ENCODE peak calls at places on chromosomes 4 and X, in seven cellular contexts. F is cardiac fibroblast, W is endothelial cell, R is cardiac muscle cell, H is HFF-Myc, I is mesothelial cell of epicardium, B is HCT116. N is an unnamed sample.

GRCh38 chr4:121656269-121656641 is 40.5 kb downstream of the ANXA5 start:
- DNase-seq in R (peak), F (peak), W (peak), I (peak), B (peak), H (peak), N (peak)

GRCh38 chrX:130108647-130109428 is 1.5 kb downstream of the ELF4 start:
- DNase-seq in R (no peak), H (no peak), W (no peak), F (peak), B (no peak), I (no peak), N (no peak)

GRCh38 chr4:93791570-93792195 is 36.9 kb upstream of the ATOH1 start:
- DNase-seq in B (peak), W (peak), H (peak), I (peak), F (peak), R (peak), N (peak)

GRCh38 chr4:121198261-121198660 is 34.1 kb upstream of the TNIP3 start:
- DNase-seq in I (no peak), B (no peak), F (no peak), W (no peak), H (peak), R (no peak), N (no peak)

GRCh38 chrX:57573754-57574153 is 18.1 kb upstream of the ZXDB start:
- DNase-seq in W (peak), H (no peak), B (no peak), R (no peak), I (no peak), F (peak), N (no peak)

GRCh38 chr4:185657699-185658098 is 122.4 kb upstream of the PDLIM3 start:
- DNase-seq in R (no peak), F (no peak), H (no peak), W (no peak), B (no peak), I (no peak), N (no peak)

GRCh38 chr4:10747186-10747585 is 62.6 kb upstream of the CLNK start:
- DNase-seq in R (no peak), B (no peak), F (no peak), H (no peak), W (no peak), I (no peak), N (no peak)

GRCh38 chr4:87011340-87012034 is 76.7 kb downstream of the AFF1 start:
- DNase-seq in F (peak), H (peak), I (no peak), B (peak), W (no peak), R (peak), N (no peak)

GRCh38 chr4:118282692-118283091 is 70.1 kb downstream of the PRSS12 start:
- DNase-seq in W (no peak), B (no peak), I (no peak), R (peak), H (no peak), F (peak), N (no peak)

GRCh38 chrX:115065304-115065703 is 47.9 kb upstream of the IL13RA2 start:
- DNase-seq in F (no peak), R (no peak), W (no peak), B (no peak), I (no peak), H (no peak), N (no peak)

GRCh38 chrX:121987163-121987562 is 939.8 kb downstream of the GLUD2 start:
- DNase-seq in F (peak), I (no peak), R (peak), H (peak), B (no peak), W (no peak), N (no peak)

GRCh38 chr4:105710678-105711077 is 2.1 kb downstream of the GSTCD start:
- DNase-seq in F (no peak), R (no peak), W (no peak), H (no peak), I (no peak), B (no peak), N (no peak)

GRCh38 chr4:6282247-6282646 is 12.6 kb downstream of the WFS1 start:
- DNase-seq in H (no peak), I (no peak), B (no peak), F (peak), R (peak), W (no peak), N (no peak)

GRCh38 chr4:130068072-130068471 is 972.1 kb downstream of the C4orf33 start:
- DNase-seq in H (no peak), F (no peak), W (no peak), R (no peak), I (no peak), B (no peak), N (no peak)

GRCh38 chrX:93673869-93674271 is at the start of gene FAM133A:
- DNase-seq in H (no peak), F (peak), R (peak), I (no peak), B (no peak), W (no peak), N (no peak)

DNA sequence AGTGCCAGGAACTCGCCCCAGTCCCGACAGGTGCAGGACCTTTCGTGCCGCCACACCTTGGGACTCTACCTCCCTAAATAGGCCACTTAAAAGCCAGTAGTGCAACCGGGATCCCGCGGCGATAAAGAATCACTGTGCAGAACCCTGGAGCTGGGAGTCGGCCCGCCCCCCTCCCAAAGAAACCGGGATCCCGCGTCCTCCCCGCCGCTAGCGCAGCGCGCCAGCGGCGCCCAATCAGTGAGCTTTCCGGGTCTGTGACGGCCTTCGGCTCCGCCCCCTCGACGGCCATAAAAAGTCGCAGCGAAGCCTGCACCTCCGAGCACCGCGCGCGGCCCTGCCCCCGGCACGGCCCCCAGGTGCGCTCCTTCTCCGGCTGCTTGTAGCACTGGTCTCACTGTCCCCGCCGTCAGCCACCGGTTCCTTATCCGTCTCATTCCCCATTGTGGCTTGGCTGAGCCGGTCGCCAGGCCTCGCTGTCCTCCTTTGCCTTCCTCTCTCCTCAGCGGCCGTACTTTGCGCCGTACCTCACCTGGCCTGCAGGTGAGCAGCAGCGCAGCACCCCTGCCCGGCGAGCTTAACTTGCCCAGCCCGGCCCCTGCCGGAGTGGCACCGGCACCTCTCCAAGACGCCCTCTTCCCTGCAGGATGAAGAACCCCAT is at the start of gene LRAT:
- DNase-seq in R (no peak), W (peak), F (no peak), H (no peak), I (peak), B (peak), N (peak)
- TF ChIP-seq CTCF in R (no peak), W (no peak), F (no peak), H (no peak), I (peak), B (peak), N (no peak)

DNA sequence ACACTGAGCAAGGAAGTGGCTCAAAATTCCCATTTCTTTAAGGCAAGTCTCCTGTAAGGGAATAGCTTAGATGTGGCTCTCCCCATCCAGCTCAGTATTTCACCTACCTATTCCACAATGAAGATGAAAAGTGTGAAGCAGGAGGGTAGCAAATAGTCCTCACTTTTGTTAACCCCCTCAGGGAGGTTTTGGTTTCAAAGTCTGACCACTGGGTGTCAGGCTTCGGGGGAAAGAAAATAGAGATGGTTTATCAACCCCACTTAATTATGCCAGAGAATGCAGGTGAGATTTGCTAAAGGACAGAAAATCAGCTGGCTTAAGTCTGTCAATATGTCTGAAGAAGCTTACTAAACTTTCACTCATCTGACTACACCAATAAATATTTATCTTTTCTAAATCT is 69.5 kb downstream of the DHX15 start:
- DNase-seq in B (no peak), H (no peak), R (no peak), F (peak), I (no peak), W (no peak), N (no peak)
- TF ChIP-seq CTCF in B (peak), H (peak), R (peak), F (peak), I (no peak), W (no peak), N (peak)

DNA sequence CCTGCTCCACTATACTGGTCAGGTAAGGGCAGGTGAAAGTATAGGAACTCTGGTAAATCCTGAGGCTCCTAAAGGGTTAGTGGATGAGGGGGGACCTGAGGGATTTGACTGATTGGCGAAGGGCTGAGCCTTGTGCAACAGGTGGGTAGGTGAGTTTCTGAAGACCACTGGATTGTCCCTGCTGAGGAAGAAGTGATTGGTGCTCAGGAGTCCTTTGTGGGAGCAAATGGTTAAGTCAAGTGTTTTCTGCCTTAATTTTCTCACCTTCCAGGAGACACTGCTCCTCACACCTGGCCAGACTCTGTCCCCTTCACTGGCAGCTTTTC is 156.6 kb downstream of the AMMECR1 start:
- DNase-seq in R (no peak), B (no peak), W (no peak), I (no peak), F (no peak), H (no peak), N (no peak)
- TF ChIP-seq CTCF in R (no peak), B (no peak), W (no peak), I (no peak), F (no peak), H (no peak), N (no peak)

GRCh38 chr4:4329496-4329895 is 39.4 kb downstream of the ZBTB49 start:
- DNase-seq in F (no peak), B (no peak), R (no peak), W (no peak), H (no peak), I (no peak), N (no peak)

GRCh38 chr4:4326136-4326535 is 36.1 kb downstream of the ZBTB49 start:
- DNase-seq in F (no peak), H (no peak), R (no peak), I (no peak), B (no peak), W (no peak), N (no peak)

GRCh38 chr4:4328206-4328605 is 38.2 kb downstream of the ZBTB49 start:
- DNase-seq in R (no peak), W (no peak), B (no peak), F (no peak), I (no peak), H (no peak), N (no peak)

GRCh38 chr4:4328840-4329239 is 38.8 kb downstream of the ZBTB49 start:
- DNase-seq in W (no peak), H (no peak), R (no peak), F (no peak), I (no peak), B (no peak), N (no peak)

DNA sequence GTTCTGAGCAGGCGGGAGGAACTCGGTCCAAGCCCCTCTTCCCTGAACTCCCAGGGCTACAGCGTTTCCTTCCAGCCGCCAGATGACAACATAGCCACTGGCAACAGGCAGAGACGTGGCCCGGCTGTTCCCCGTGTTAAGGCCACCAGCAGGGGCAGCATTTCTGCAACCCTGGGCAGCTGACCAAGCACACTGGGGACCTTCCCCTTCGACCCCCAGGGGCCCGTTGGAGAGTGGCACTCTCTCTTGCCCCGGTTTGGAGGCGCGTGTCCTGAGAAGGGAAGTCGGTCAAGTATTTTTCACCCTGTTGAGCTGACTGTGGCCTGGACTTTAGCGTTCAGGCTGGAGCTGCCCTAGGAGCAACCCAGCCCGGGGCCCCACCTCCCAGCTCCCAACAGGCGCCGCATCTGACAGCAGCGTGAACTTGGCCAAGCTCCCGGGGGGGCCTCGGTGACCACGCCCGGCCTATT is 37.6 kb downstream of the ZBTB49 start:
- DNase-seq in F (peak), I (no peak), B (no peak), R (peak), H (no peak), W (peak), N (peak)
- TF ChIP-seq CTCF in F (peak), I (no peak), B (peak), R (peak), H (peak), W (peak), N (peak)

DNA sequence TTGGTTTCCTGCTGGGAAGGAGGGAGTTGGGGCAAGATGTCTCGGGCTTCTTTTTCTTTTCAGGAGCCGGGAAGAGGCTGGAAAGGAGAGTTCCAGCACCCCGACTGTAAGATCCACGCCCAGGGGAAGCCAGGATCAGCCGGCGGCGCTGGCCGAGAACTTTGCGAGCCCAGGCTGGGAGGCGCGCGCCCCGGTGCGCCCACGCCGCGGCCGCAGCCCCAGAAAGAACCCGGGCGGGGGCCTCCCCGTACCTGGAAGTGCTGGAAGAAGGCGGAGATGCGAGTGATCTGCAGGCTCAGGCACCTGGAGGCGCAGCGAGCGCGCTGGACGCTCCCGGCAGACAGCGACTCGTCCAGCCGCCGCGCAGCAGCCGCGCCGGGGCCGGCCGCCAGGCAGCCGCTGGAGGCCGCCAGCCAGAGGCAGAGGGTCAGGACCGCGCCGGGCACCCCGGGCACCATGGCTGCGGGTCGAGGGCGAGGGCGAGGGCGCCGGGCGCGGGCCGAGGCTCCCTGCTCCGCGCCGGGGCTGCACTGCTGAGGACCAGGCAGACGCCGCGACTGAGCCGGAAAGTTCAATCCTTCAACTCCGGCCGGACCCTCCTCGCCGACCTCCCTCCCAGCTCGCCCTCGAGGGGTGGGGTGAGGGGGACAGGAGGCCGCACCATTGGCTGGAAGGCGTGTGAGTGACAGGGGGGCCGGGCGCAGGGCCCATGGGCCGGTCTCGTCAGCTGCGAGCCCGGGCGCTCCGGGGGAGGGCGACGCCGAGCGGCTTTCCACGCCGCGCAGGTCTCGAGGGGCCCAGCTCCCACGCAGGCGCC is at the start of gene ANOS1:
- DNase-seq in W (peak), F (no peak), R (peak), I (peak), H (no peak), B (no peak), N (peak)
- TF ChIP-seq CTCF in W (no peak), F (no peak), R (peak), I (no peak), H (no peak), B (no peak), N (no peak)

DNA sequence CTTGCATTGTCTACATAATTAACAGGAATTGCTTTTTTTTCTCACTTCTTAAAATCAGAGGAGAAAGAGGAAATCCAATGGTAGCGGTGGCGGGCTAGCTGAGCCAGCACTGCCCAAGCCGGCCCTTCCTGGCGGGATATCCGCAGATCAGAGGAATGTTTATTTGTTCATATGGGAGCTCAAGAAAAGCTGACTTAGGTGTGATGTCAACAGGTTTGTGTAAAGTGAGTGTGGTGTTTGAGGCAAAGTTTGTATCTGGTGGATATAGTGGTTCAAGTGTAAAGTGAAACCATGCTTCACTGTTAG is 466 bp upstream of the SLC39A8 start:
- DNase-seq in F (no peak), W (no peak), R (no peak), B (no peak), H (no peak), I (no peak), N (no peak)
- TF ChIP-seq CTCF in F (no peak), W (no peak), R (no peak), B (no peak), H (no peak), I (no peak), N (peak)

DNA sequence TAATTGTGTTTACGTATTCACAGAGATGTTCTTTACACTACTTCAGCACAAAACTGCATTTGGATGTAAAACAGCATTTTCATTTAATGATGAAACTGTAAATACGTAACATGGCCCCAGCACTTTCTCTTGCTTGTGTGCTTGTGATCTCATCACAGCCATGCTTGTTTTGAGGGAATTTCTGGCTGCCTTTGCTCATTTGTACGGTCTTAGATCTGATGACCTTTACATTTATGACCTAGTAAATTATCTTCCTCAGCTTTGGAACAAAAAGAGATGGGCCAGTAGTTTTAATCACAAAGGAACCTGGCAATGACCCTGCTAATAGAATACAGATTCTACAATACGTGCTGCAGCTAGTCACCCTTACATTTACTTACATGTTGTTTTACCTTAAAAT is 83.5 kb upstream of the FAT1 start:
- DNase-seq in B (no peak), R (no peak), F (no peak), H (no peak), I (no peak), W (no peak), N (no peak)
- TF ChIP-seq CTCF in B (no peak), R (no peak), F (no peak), H (no peak), I (no peak), W (no peak), N (no peak)

DNA sequence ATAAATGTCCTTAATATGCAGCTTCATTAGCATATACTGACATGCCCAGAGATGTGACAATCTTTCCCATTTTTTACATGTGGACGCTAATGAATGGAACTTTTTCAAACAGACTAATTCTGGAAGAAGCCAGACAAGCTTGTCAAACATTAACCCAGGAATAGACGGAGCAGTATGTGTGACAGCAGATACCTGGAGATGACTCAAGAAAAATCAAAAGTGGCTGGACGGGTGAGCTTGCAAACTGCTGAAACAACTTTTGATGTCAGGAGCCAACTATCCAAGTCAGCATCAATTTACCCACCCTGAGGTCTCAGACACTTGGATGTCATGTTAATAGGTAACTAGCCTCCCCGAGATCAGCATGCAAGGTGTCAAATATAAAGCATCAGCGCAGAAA is 183.0 kb downstream of the PACRGL start:
- DNase-seq in I (no peak), F (no peak), H (no peak), W (no peak), B (no peak), R (no peak), N (no peak)
- TF ChIP-seq CTCF in I (no peak), F (no peak), H (no peak), W (no peak), B (no peak), R (no peak), N (no peak)

GRCh38 chr4:102868782-102869568 is at the start of gene CISD2:
- DNase-seq in F (peak), W (peak), I (peak), B (peak), R (peak), H (peak), N (peak)
- TF ChIP-seq CTCF in F (no peak), W (no peak), I (no peak), B (no peak), R (no peak), H (no peak), N (no peak)